ENCODE peak calls at places on chromosomes 6 and 20, in nine cellular contexts. W is AG09319; H is tibial artery; I is stimulated activated CD4-positive, alpha-beta T cell treated with anti-CD3 and anti-CD28 coated beads, Interleukin-2, amount 100 ng/mL, for 24 hours; P is CD8-positive, alpha-beta T cell; Y is NCI-H1930; J is EL; K is NCI-H1092 treated with DMSO at 0.1 percent for 48 hours; N is CD8-positive, alpha-beta memory T cell. U is an unnamed sample.

GRCh38 chr6:155387551-155387950 is 68.1 kb downstream of the NOX3 start:
- DNase-seq in W (no peak), H (no peak), I (no peak), P (no peak), Y (no peak), J (no peak), K (no peak), N (no peak), U (no peak)

GRCh38 chr20:58469500-58470129 is 45.6 kb downstream of the APCDD1L start:
- DNase-seq in W (no peak), H (no peak), I (no peak), P (no peak), Y (no peak), J (no peak), K (no peak), N (no peak), U (no peak)

GRCh38 chr6:15066433-15067337 is 179.2 kb upstream of the JARID2 start:
- DNase-seq in W (no peak), H (peak; percentile 76), I (no peak), P (no peak), Y (no peak), J (peak; percentile 70), K (no peak), N (no peak), U (no peak)

GRCh38 chr20:37053230-37053950 is 42.4 kb downstream of the RBL1 start:
- DNase-seq in W (no peak), H (no peak), I (no peak), P (no peak), Y (no peak), J (no peak), K (no peak), N (no peak), U (no peak)

GRCh38 chr20:23363257-23363649 is 1.3 kb downstream of the GZF1 start:
- DNase-seq in W (no peak), H (no peak), I (no peak), P (no peak), Y (no peak), J (no peak), K (no peak), N (no peak), U (no peak)

GRCh38 chr20:62358728-62359490 is 8.2 kb downstream of the LAMA5 start:
- DNase-seq in W (no peak), H (peak; percentile 81), I (no peak), P (no peak), Y (no peak), J (no peak), K (no peak), N (no peak), U (no peak)

GRCh38 chr6:4169028-4169789 is 33.8 kb upstream of the ECI2 start:
- DNase-seq in W (no peak), H (no peak), I (no peak), P (no peak), Y (no peak), J (no peak), K (no peak), N (no peak), U (no peak)

GRCh38 chr6:133768656-133769295 is 120.1 kb upstream of the TCF21 start:
- DNase-seq in W (no peak), H (no peak), I (no peak), P (no peak), Y (no peak), J (no peak), K (no peak), N (no peak), U (no peak)

GRCh38 chr6:17107768-17108325 is 6.0 kb downstream of the STMND1 start:
- DNase-seq in W (no peak), H (no peak), I (no peak), P (no peak), Y (no peak), J (no peak), K (no peak), N (no peak), U (no peak)

GRCh38 chr6:43428874-43429273 is 1.5 kb downstream of the ABCC10 start:
- DNase-seq in W (no peak), H (no peak), I (no peak), P (no peak), Y (no peak), J (no peak), K (no peak), N (no peak), U (no peak)

GRCh38 chr6:157609556-157609955 is 213.5 kb upstream of the SNX9 start:
- DNase-seq in W (no peak), H (peak; percentile 34), I (no peak), P (no peak), Y (no peak), J (no peak), K (no peak), N (no peak), U (no peak)

GRCh38 chr6:10884245-10884972 is 2.4 kb upstream of the SYCP2L start:
- DNase-seq in W (no peak), H (no peak), I (no peak), P (no peak), Y (no peak), J (no peak), K (no peak), N (no peak), U (no peak)

GRCh38 chr6:38134704-38135088 is 315.2 kb downstream of the ZFAND3 start:
- DNase-seq in W (no peak), H (no peak), I (no peak), P (no peak), Y (no peak), J (no peak), K (no peak), N (no peak), U (no peak)

GRCh38 chr6:44630125-44631028 is 242.9 kb downstream of the CDC5L start:
- DNase-seq in W (no peak), H (no peak), I (peak; percentile 49), P (no peak), Y (peak; percentile 54), J (peak; percentile 73), K (no peak), N (no peak), U (no peak)

GRCh38 chr6:158043586-158044524 is 62.2 kb downstream of the SYNJ2 start:
- DNase-seq in W (no peak), H (peak; percentile 92), I (no peak), P (no peak), Y (no peak), J (no peak), K (no peak), N (no peak), U (no peak)

U was measured in NCI-H187 treated with DMSO at 0.1 percent for 48 hours.